ENCODE peak calls at places on chromosome 22, in five cellular contexts. One of them, this sample, is unnamed. For H3K9me3, the result is how much of the 10 kb centered on the place peaks cover.

GRCh38 chr22:39526736-39527171 is 5.8 kb downstream of the RPS19BP1 start:
- DNase-seq in Peyer's patch: no peak
- DNase-seq in K562: no peak
- DNase-seq in esophagus squamous epithelium: no peak
- DNase-seq in adrenal gland: no peak
- DNase-seq in this sample: peak

GRCh38 chr22:30922151-30922611 is 46.4 kb downstream of the MORC2 start:
- DNase-seq in K562: no peak
- DNase-seq in Peyer's patch: peak
- DNase-seq in adrenal gland: peak
- DNase-seq in esophagus squamous epithelium: no peak
- DNase-seq in this sample: peak

GRCh38 chr22:50673231-50674126 is 856 bp downstream of the SHANK3 start:
- DNase-seq in esophagus squamous epithelium: no peak
- DNase-seq in K562: peak
- DNase-seq in adrenal gland: peak
- DNase-seq in Peyer's patch: peak
- DNase-seq in this sample: no peak

GRCh38 chr22:25475554-25476022 is 88.9 kb upstream of the GRK3 start:
- DNase-seq in esophagus squamous epithelium: no peak
- DNase-seq in adrenal gland: peak
- DNase-seq in Peyer's patch: no peak
- DNase-seq in K562: no peak
- DNase-seq in this sample: no peak

GRCh38 chr22:29967461-29967860 is 84.5 kb downstream of the MTMR3 start:
- DNase-seq in Peyer's patch: no peak
- DNase-seq in K562: no peak
- DNase-seq in adrenal gland: no peak
- DNase-seq in esophagus squamous epithelium: no peak
- DNase-seq in this sample: no peak

GRCh38 chr22:45934659-45935341 is 42.2 kb downstream of the WNT7B start:
- DNase-seq in Peyer's patch: no peak
- DNase-seq in adrenal gland: peak
- DNase-seq in K562: no peak
- DNase-seq in esophagus squamous epithelium: no peak
- DNase-seq in this sample: no peak

GRCh38 chr22:25282346-25282670 is 62.9 kb downstream of the CRYBB2 start:
- DNase-seq in adrenal gland: no peak
- DNase-seq in esophagus squamous epithelium: no peak
- DNase-seq in K562: no peak
- DNase-seq in Peyer's patch: no peak
- DNase-seq in this sample: no peak

GRCh38 chr22:41021039-41021654 is 70.0 kb downstream of the RBX1 start:
- DNase-seq in Peyer's patch: peak
- DNase-seq in K562: no peak
- DNase-seq in esophagus squamous epithelium: no peak
- DNase-seq in adrenal gland: peak
- DNase-seq in this sample: peak

GRCh38 chr22:48370508-48371325 is 1457.0 kb downstream of the BRD1 start:
- DNase-seq in Peyer's patch: no peak
- DNase-seq in K562: no peak
- DNase-seq in adrenal gland: no peak
- DNase-seq in esophagus squamous epithelium: no peak
- DNase-seq in this sample: no peak

GRCh38 chr22:17570851-17571631 is 7.7 kb downstream of the SLC25A18 start:
- DNase-seq in K562: no peak
- DNase-seq in esophagus squamous epithelium: no peak
- DNase-seq in Peyer's patch: no peak
- DNase-seq in adrenal gland: peak
- DNase-seq in this sample: no peak

GRCh38 chr22:29629382-29630179 is 26.1 kb downstream of the NF2 start:
- DNase-seq in adrenal gland: no peak
- DNase-seq in Peyer's patch: no peak
- DNase-seq in esophagus squamous epithelium: no peak
- DNase-seq in K562: no peak
- DNase-seq in this sample: no peak

GRCh38 chr22:24376606-24377005 is 50.8 kb upstream of the ADORA2A start:
- DNase-seq in K562: no peak
- DNase-seq in Peyer's patch: no peak
- DNase-seq in esophagus squamous epithelium: no peak
- DNase-seq in adrenal gland: no peak
- DNase-seq in this sample: no peak

GRCh38 chr22:41469218-41469851 is 418 bp downstream of the ACO2 start:
- DNase-seq in adrenal gland: peak
- DNase-seq in Peyer's patch: no peak
- DNase-seq in esophagus squamous epithelium: no peak
- DNase-seq in K562: peak
- DNase-seq in this sample: peak

GRCh38 chr22:29072193-29072978 is 449 bp upstream of the KREMEN1 start:
- DNase-seq in K562: peak
- DNase-seq in adrenal gland: peak
- DNase-seq in esophagus squamous epithelium: peak
- DNase-seq in Peyer's patch: peak
- DNase-seq in this sample: peak

GRCh38 chr22:41417622-41418390 is 28.8 kb downstream of the TOB2 start:
- DNase-seq in Peyer's patch: peak
- DNase-seq in adrenal gland: peak
- DNase-seq in K562: no peak
- DNase-seq in esophagus squamous epithelium: no peak
- DNase-seq in this sample: no peak

GRCh38 chr22:46089426-46090041 is 60.8 kb upstream of the PPARA start:
- DNase-seq in K562: no peak
- DNase-seq in esophagus squamous epithelium: no peak
- DNase-seq in Peyer's patch: peak
- DNase-seq in adrenal gland: peak
- DNase-seq in this sample: no peak

GRCh38 chr22:41021655-41022454 is 70.5 kb upstream of the EP300 start:
- DNase-seq in Peyer's patch: peak
- DNase-seq in K562: peak
- DNase-seq in esophagus squamous epithelium: no peak
- DNase-seq in adrenal gland: peak
- DNase-seq in this sample: peak

GRCh38 chr22:45572444-45572843 is 69.8 kb downstream of the FBLN1 start:
- DNase-seq in Peyer's patch: no peak
- DNase-seq in esophagus squamous epithelium: no peak
- DNase-seq in adrenal gland: no peak
- DNase-seq in K562: no peak
- DNase-seq in this sample: no peak

GRCh38 chr22:38868886-38869381 is 3.1 kb downstream of the CBX6 start:
- DNase-seq in K562: peak
- DNase-seq in adrenal gland: peak
- DNase-seq in Peyer's patch: peak
- DNase-seq in esophagus squamous epithelium: no peak
- DNase-seq in this sample: peak

GRCh38 chr22:22928666-22929380 is 41.2 kb downstream of the IGLL5 start:
- DNase-seq in Peyer's patch: no peak
- DNase-seq in esophagus squamous epithelium: no peak
- DNase-seq in adrenal gland: no peak
- DNase-seq in K562: peak
- DNase-seq in this sample: peak

GRCh38 chr22:22395230-22395629 is 113.3 kb downstream of the ZNF280B start:
- DNase-seq in adrenal gland: no peak
- DNase-seq in esophagus squamous epithelium: no peak
- DNase-seq in Peyer's patch: no peak
- DNase-seq in K562: peak
- DNase-seq in this sample: peak

DNA sequence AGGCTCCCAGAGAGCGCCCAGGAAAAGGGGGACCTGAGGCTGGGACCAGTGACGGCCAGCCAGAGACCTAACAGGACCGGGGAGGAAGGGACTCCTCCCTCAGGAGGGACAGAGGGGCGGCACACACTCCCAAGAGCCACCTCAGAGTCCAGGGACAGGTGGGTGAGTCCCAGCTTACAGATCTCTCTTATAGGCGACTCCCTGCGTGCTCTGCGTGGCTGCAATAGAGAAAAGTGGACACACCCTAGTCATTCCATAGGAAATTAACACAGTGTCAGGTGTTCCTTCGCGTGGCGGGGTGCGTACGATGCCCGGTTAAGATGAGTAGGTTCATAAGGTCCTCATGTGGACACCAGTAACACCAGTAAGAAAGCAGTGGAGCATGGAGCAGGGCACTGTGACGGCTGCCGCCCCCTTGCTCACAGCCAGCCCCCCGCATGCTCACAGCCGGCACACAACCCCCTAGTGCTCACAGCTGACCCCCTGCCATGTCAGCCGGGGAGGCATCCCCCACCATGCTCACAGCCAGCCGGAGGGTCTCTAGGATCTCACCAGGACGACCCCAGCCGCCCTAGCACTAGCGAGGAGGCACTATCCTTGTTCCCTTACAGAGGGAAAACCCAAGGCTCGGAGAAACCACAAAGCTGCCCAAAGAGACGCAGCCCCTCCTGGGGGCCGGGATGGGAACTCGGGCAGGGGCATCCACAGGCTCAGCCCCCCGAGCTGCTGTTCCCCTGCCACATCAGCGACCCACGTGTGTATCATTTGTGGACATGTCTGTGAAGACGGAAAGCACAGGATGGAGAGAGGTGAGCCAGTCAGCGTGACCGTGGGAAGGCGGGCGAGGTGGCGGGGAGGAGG is 426.8 kb downstream of the TBC1D22A start:
- DNase-seq in esophagus squamous epithelium: no peak
- DNase-seq in adrenal gland: no peak
- DNase-seq in Peyer's patch: no peak
- DNase-seq in K562: no peak
- DNase-seq in this sample: no peak
- H3K9me3 ChIP-seq in esophagus squamous epithelium: under half
- H3K9me3 ChIP-seq in adrenal gland: under half
- H3K9me3 ChIP-seq in Peyer's patch: under half
- H3K9me3 ChIP-seq in K562: under half
- H3K9me3 ChIP-seq in this sample: under half

GRCh38 chr22:36873614-36874308 is 13.0 kb downstream of the NCF4 start:
- DNase-seq in adrenal gland: peak
- DNase-seq in K562: peak
- DNase-seq in esophagus squamous epithelium: no peak
- DNase-seq in Peyer's patch: no peak
- DNase-seq in this sample: peak
- H3K27ac ChIP-seq in adrenal gland: no peak
- H3K27ac ChIP-seq in K562: no peak
- H3K27ac ChIP-seq in esophagus squamous epithelium: peak
- H3K27ac ChIP-seq in Peyer's patch: peak
- H3K27ac ChIP-seq in this sample: no peak

GRCh38 chr22:19772422-19772672 is 11.8 kb downstream of the TBX1 start:
- DNase-seq in K562: no peak
- DNase-seq in Peyer's patch: no peak
- DNase-seq in esophagus squamous epithelium: no peak
- DNase-seq in adrenal gland: no peak
- DNase-seq in this sample: no peak
- H3K9me3 ChIP-seq in K562: under half
- H3K9me3 ChIP-seq in Peyer's patch: under half
- H3K9me3 ChIP-seq in esophagus squamous epithelium: under half
- H3K9me3 ChIP-seq in adrenal gland: under half
- H3K9me3 ChIP-seq in this sample: under half

DNA sequence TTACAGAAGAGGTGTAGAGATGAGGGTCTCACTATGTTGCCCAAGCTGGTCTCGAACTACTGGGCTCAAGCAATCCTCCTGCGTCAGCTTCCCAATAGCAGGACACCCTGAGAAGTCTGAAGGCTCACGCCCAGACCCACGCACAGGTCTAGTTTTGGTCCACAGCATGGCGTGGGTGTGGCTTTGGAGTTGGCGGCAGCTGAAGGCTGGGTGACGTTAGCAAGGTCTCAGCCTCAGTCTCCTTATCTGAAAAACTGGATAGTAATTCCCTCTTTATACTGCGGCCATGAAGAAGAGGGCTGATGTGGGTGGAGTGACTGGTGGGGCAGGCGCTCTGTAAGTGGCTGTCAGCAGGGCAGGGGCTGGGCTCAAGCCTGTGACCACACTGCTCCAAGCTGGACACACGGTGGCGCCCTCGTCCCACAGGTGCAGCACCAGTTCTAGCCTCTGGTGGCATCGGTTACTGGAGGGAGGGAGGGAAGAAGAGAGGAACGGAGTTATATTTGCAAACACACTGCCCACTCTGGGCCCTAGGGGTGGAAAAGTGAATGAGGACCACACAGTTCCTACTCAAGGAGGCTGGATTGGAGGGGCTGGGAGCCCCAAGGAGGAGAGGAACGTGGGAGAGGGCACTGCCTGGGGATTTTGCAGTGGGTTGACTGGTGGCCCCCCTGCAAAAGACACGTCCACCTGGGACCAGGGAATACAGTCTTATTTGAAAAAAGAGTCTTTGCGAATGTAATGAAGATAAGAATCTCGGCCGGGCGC is 19.6 kb upstream of the CARD10 start:
- DNase-seq in Peyer's patch: peak
- DNase-seq in adrenal gland: peak
- DNase-seq in esophagus squamous epithelium: peak
- DNase-seq in K562: peak
- DNase-seq in this sample: peak
- H3K27ac ChIP-seq in Peyer's patch: peak
- H3K27ac ChIP-seq in adrenal gland: no peak
- H3K27ac ChIP-seq in esophagus squamous epithelium: peak
- H3K27ac ChIP-seq in K562: no peak
- H3K27ac ChIP-seq in this sample: no peak

DNA sequence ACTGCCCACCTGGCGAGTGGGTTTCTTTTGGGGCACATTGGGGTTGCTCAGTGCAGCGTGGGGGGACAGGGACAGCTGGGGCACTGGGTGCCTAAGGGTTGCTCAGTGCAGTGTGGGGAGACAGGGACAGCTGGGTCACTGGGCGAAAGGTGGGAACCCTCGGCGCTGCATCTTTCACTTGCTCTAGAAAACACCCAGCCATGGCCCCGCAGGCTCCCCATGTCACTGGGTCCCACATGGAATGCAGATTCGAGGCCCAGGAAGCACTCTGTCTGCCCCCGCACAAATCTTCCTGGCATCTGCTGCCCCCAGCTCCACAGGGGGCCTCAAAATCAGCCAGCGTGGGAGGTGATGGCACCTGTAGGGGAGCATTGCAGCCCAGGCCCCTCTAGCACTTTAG is 229.3 kb downstream of the BRD1 start:
- DNase-seq in Peyer's patch: no peak
- DNase-seq in esophagus squamous epithelium: no peak
- DNase-seq in K562: no peak
- DNase-seq in adrenal gland: no peak
- DNase-seq in this sample: no peak
- H3K9me3 ChIP-seq in Peyer's patch: under half
- H3K9me3 ChIP-seq in esophagus squamous epithelium: under half
- H3K9me3 ChIP-seq in K562: under half
- H3K9me3 ChIP-seq in adrenal gland: under half
- H3K9me3 ChIP-seq in this sample: under half

GRCh38 chr22:43001271-43002197 is 13.4 kb downstream of the PACSIN2 start:
- DNase-seq in Peyer's patch: no peak
- DNase-seq in esophagus squamous epithelium: no peak
- DNase-seq in adrenal gland: no peak
- DNase-seq in K562: no peak
- DNase-seq in this sample: peak
- H3K27ac ChIP-seq in Peyer's patch: peak
- H3K27ac ChIP-seq in esophagus squamous epithelium: peak
- H3K27ac ChIP-seq in adrenal gland: peak
- H3K27ac ChIP-seq in K562: peak
- H3K27ac ChIP-seq in this sample: no peak